ENCODE peak calls at places on chromosomes 2 and 18, in seven cellular contexts. O is PC-9; P is colonic mucosa; Y is A549; T is right atrium auricular region; E is CD8-positive, alpha-beta T cell; K is WERI-Rb-1. F is an unnamed sample.

GRCh38 chr2:174797792-174798276 is 33.6 kb upstream of the CHRNA1 start:
- DNase-seq in O (no peak), P (no peak), Y (no peak), T (no peak), E (no peak), K (no peak), F (no peak)

GRCh38 chr2:187299122-187299906 is 148.7 kb downstream of the CALCRL start:
- DNase-seq in O (no peak), P (no peak), Y (no peak), T (no peak), E (no peak), K (no peak), F (peak)

GRCh38 chr18:2538844-2539243 is 32.5 kb downstream of the METTL4 start:
- DNase-seq in O (no peak), P (no peak), Y (no peak), T (no peak), E (no peak), K (no peak), F (no peak)

GRCh38 chr18:77129150-77129551 is 3.4 kb downstream of the MBP start:
- DNase-seq in O (peak), P (no peak), Y (no peak), T (no peak), E (no peak), K (no peak), F (no peak)

GRCh38 chr2:194182888-194183287 is 1474.1 kb upstream of the SLC39A10 start:
- DNase-seq in O (no peak), P (no peak), Y (no peak), T (no peak), E (no peak), K (no peak), F (no peak)

GRCh38 chr2:233764761-233765160 is 4.7 kb downstream of the UGT1A1 start:
- DNase-seq in O (no peak), P (no peak), Y (no peak), T (no peak), E (no peak), K (no peak), F (no peak)

GRCh38 chr2:241070811-241071676 is 31.0 kb downstream of the MTERF4 start:
- DNase-seq in O (no peak), P (no peak), Y (no peak), T (no peak), E (no peak), K (no peak), F (no peak)

GRCh38 chr2:224668123-224668909 is 47.8 kb downstream of the CCDC195 start:
- DNase-seq in O (no peak), P (no peak), Y (no peak), T (no peak), E (no peak), K (no peak), F (no peak)

GRCh38 chr2:192749606-192750200 is 555.0 kb upstream of the TMEFF2 start:
- DNase-seq in O (no peak), P (no peak), Y (no peak), T (no peak), E (no peak), K (no peak), F (peak)

GRCh38 chr2:143907801-143908200 is 612.1 kb downstream of the ZEB2 start:
- DNase-seq in O (no peak), P (no peak), Y (no peak), T (no peak), E (no peak), K (no peak), F (no peak)

GRCh38 chr2:239942871-239943311 is 82.3 kb downstream of the NDUFA10 start:
- DNase-seq in O (no peak), P (no peak), Y (no peak), T (no peak), E (no peak), K (no peak), F (no peak)

GRCh38 chr2:28469947-28470585 is 25.8 kb upstream of the PLB1 start:
- DNase-seq in O (no peak), P (peak), Y (no peak), T (no peak), E (no peak), K (no peak), F (no peak)

GRCh38 chr2:237715459-237715947 is 83.1 kb upstream of the RBM44 start:
- DNase-seq in O (peak), P (peak), Y (no peak), T (peak), E (no peak), K (no peak), F (no peak)

GRCh38 chr2:171522057-171522803 is at the start of gene CYBRD1:
- DNase-seq in O (peak), P (peak), Y (peak), T (peak), E (no peak), K (peak), F (peak)

GRCh38 chr2:19769513-19769912 is 132.3 kb downstream of the TTC32 start:
- DNase-seq in O (no peak), P (no peak), Y (no peak), T (no peak), E (no peak), K (no peak), F (peak)

GRCh38 chr2:237486819-237487448 is at the start of gene MLPH:
- DNase-seq in O (peak), P (peak), Y (peak), T (no peak), E (no peak), K (no peak), F (peak)

GRCh38 chr2:207394203-207394741 is 135.5 kb upstream of the CREB1 start:
- DNase-seq in O (no peak), P (no peak), Y (no peak), T (no peak), E (no peak), K (no peak), F (peak)

GRCh38 chr2:9813312-9814128 is 29.8 kb upstream of the TAF1B start:
- DNase-seq in O (peak), P (peak), Y (peak), T (peak), E (peak), K (peak), F (peak)

DNA sequence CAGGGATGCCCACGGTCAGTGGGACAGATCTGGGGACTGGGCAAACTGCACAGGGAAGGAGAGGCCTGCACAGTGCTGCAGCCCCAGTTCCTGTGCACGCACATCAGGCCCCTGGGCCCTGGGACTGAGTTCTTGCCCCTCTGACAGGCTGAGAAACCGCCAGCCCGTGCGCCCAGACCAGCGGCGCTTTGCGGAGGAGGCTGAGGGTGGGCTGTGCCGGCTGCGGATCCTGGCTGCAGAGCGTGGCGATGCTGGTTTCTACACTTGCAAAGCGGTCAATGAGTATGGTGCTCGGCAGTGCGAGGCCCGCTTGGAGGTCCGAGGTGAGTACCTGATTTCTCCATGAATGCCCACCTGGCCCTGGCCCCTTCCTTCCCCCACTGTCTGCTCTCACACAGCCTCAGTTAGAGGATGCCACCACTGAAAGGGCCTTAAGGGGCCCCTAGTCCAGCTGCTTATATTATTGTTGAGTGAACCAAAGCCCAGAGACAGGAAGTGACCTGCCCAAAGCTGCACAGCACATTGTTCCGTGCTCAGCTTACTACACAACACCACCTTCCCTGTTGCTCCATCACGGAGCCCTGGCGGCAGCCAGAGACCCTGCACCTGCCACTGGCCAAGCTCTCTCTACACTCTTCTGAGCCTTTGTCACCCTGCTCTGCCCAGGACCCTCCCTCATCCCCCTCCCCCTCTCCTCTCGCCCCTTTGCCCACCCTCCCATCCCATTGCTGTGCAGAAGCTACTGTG is 29.8 kb downstream of the SPEG start:
- DNase-seq in O (no peak), P (no peak), Y (no peak), T (no peak), E (no peak), K (no peak), F (no peak)
- TF ChIP-seq CTCF in O (no peak), P (no peak), Y (no peak), T (no peak), E (no peak), K (no peak), F (no peak)

GRCh38 chr18:11177382-11177781 is 28.0 kb upstream of the PIEZO2 start:
- DNase-seq in O (no peak), P (no peak), Y (no peak), T (no peak), E (no peak), K (no peak), F (no peak)
- H3K27ac ChIP-seq in O (no peak), P (no peak), Y (no peak), T (no peak), E (no peak), K (no peak), F (no peak)

GRCh38 chr2:231613054-231613654 is 20.5 kb downstream of the TEX44 start:
- DNase-seq in O (no peak), P (no peak), Y (no peak), T (no peak), E (no peak), K (no peak), F (no peak)

GRCh38 chr2:231613655-231614558 is 21.2 kb downstream of the TEX44 start:
- DNase-seq in O (peak), P (peak), Y (peak), T (peak), E (peak), K (no peak), F (peak)

GRCh38 chr2:231614559-231615057 is 21.9 kb downstream of the TEX44 start:
- DNase-seq in O (no peak), P (no peak), Y (no peak), T (no peak), E (no peak), K (no peak), F (no peak)

GRCh38 chr2:231612199-231613053 is 19.8 kb downstream of the TEX44 start:
- DNase-seq in O (peak), P (peak), Y (peak), T (peak), E (peak), K (peak), F (peak)

GRCh38 chr2:231611273-231612198 is 18.9 kb downstream of the TEX44 start:
- DNase-seq in O (peak), P (peak), Y (peak), T (peak), E (peak), K (peak), F (peak)
- TF ChIP-seq CTCF in O (no peak), P (no peak), Y (peak), T (peak), E (no peak), K (peak), F (no peak)

DNA sequence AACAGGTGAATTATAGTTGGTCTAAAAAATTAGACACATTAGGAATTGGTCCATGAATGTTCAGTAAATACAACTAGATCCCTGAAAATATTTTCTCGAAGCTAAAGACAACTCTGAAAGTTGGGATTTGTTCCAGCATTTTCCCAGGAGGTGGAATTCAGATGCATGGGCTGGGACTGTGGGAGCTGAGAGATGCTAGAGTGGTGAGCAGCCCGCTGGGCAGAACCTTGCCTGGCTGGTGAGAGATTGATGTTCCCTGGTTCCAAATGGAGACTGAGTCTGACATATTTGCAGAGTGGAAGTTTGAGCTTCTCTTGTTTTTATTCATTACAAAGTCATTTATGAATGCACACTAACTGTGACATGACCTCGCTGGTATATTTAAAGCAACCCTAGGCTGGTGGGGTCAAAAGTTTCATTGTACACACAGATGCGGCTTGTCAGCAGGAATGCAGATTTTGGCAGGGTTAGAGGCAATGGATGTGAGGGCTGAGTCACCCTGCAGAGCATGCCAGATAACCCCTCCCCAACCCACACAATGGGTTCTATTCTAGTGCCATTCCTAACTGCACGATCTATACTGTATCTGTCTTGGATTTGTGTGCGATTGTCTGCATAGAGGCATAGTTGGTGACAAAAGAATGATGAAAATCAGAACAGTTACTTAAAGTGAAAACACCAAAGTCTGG is 23.5 kb upstream of the TMEM178A start:
- DNase-seq in O (peak), P (no peak), Y (no peak), T (no peak), E (no peak), K (no peak), F (peak)
- H3K27ac ChIP-seq in O (no peak), P (no peak), Y (no peak), T (no peak), E (no peak), K (no peak), F (no peak)

DNA sequence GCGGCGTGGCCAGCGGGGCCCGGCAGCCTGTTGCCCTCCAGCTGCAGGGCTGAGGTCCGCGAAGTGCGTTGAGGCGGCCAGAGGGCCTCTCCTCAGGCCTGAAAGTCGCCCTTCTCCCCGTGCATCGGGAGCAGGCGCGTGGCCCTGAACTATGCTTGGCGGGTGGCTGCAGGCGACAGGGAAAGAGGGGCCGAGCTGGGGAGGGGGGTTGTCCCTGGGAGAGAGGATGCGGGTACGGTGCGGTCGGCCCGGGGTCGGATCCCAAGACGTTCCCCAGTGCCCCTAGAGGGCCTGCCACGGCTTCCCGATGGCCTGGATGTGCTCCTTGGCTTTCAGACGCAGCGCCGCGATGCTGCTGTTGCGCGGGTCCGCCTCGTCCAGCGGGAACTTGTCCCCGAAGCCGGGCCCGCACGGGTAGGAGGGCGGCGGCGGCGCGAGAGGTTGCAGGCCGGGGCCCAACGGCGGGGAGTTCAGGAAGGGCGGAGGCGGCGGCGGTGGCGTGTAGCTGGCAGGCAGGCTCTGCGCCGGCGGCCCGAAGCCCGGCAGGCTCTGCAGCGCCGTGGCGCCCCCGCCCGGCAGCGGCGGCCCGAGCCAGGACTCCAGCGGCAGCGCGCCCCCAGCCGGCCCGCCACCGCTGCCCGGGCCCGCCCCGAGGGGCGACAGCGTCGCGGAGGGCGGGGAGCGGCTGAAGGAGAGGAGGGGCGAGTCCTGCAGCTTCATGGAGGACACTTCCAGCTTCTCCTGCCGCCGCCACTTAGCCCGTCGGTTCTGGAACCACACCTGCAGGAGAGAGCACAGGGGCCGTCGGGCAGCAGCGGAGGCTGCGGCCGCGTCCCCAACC is 4.3 kb downstream of the RAX start:
- DNase-seq in O (no peak), P (no peak), Y (peak), T (no peak), E (no peak), K (no peak), F (no peak)
- TF ChIP-seq CTCF in O (no peak), P (no peak), Y (peak), T (no peak), E (no peak), K (no peak), F (peak)

GRCh38 chr2:65137197-65137780 is 7.4 kb upstream of the RAB1A start:
- DNase-seq in O (no peak), P (no peak), Y (no peak), T (no peak), E (no peak), K (no peak), F (no peak)
- H3K27ac ChIP-seq in O (no peak), P (no peak), Y (no peak), T (no peak), E (no peak), K (no peak), F (no peak)

GRCh38 chr18:70172225-70172624 is 33.3 kb downstream of the RTTN start:
- DNase-seq in O (no peak), P (no peak), Y (no peak), T (no peak), E (no peak), K (no peak), F (peak)
- TF ChIP-seq CTCF in O (peak), P (no peak), Y (peak), T (peak), E (no peak), K (no peak), F (peak)

GRCh38 chr18:11994708-11995444 is 13.6 kb downstream of the IMPA2 start:
- DNase-seq in O (no peak), P (peak), Y (peak), T (no peak), E (no peak), K (no peak), F (no peak)
- H3K27ac ChIP-seq in O (no peak), P (peak), Y (peak), T (peak), E (no peak), K (no peak), F (peak)

GRCh38 chr2:25042321-25043240 is 705 bp downstream of the EFR3B start:
- DNase-seq in O (peak), P (peak), Y (peak), T (no peak), E (no peak), K (peak), F (no peak)

GRCh38 chr2:25039126-25039525 is 2.8 kb upstream of the EFR3B start:
- DNase-seq in O (no peak), P (no peak), Y (no peak), T (no peak), E (no peak), K (no peak), F (no peak)

GRCh38 chr2:25043241-25043867 is 1.5 kb downstream of the EFR3B start:
- DNase-seq in O (no peak), P (no peak), Y (peak), T (no peak), E (peak), K (no peak), F (no peak)

GRCh38 chr2:25041928-25042320 is at the start of gene EFR3B:
- DNase-seq in O (peak), P (peak), Y (peak), T (peak), E (peak), K (peak), F (peak)

DNA sequence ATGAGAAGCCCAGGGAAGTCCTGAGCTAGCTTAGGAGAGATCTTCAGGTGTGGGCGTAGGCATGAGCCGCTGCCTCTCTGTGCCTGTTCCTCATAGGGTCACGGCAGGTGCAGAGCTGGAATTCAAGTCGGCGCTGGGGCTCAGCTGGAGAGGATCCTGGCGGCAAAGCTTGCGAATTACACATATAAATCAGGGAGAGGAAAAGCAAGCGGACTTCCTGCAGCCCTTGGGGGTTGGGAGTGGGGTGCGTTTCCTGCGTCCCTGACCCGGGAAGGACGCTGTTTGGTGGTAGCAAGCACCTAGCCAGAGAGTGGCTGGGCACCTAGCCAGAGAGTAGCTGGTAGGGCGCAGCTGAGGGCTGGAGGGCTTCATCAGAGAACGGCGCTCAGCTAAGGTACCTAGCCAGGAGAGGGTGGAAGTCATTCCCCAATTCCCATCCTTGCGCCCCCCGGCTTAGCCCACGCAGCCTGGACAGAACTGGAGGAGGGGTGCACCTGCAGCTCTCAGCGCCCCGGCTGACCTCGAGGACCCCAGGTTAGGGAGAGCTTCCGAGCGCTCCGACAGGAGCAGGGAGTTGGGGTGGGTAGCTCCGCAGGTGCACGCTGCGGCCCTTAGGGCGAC is 459 bp upstream of the EFR3B start:
- DNase-seq in O (peak), P (peak), Y (peak), T (peak), E (no peak), K (peak), F (peak)
- TF ChIP-seq CTCF in O (peak), P (no peak), Y (peak), T (peak), E (no peak), K (peak), F (no peak)

F was measured in RWPE1.